ENCODE peak calls at places on chromosomes 13 and 19, in nine cellular contexts. W, I, Z, O, U, B, M, Y and Q are unnamed samples.

GRCh38 chr13:80239571-80240255 is 101.2 kb downstream of the SPRY2 start:
- DNase-seq in W (no peak), U (no peak), Y (no peak), O (no peak), Z (no peak), I (no peak), M (no peak), B (no peak), Q (no peak)

GRCh38 chr19:51686171-51686570 is 7.0 kb upstream of the SPACA6 start:
- DNase-seq in U (no peak), Y (no peak), W (no peak), B (no peak), M (no peak), I (no peak), O (no peak), Z (no peak), Q (no peak)

GRCh38 chr13:51303882-51304281 is 35.6 kb upstream of the SERPINE3 start:
- DNase-seq in W (no peak), U (no peak), O (no peak), Z (no peak), Y (no peak), M (no peak), I (no peak), B (no peak), Q (no peak)

GRCh38 chr13:99931462-99931861 is 40.1 kb downstream of the ZIC5 start:
- DNase-seq in M (no peak), B (no peak), I (no peak), Z (no peak), O (no peak), Y (no peak), U (no peak), W (no peak), Q (no peak)

GRCh38 chr13:112885782-112886268 is 83.2 kb upstream of the MCF2L start:
- DNase-seq in I (peak), U (peak), O (no peak), Z (peak), Y (no peak), W (peak), B (no peak), M (peak), Q (no peak)

GRCh38 chr13:99269627-99270252 is 11.6 kb upstream of the GPR18 start:
- DNase-seq in Y (peak), I (peak), O (peak), M (no peak), Z (peak), B (peak), U (no peak), W (no peak), Q (no peak)

GRCh38 chr19:35342430-35342829 is 5.3 kb upstream of the FFAR1 start:
- DNase-seq in I (peak), M (peak), Y (no peak), Z (no peak), O (no peak), B (no peak), W (no peak), U (no peak), Q (no peak)

GRCh38 chr13:83340170-83340569 is 542.1 kb downstream of the SLITRK1 start:
- DNase-seq in W (no peak), O (no peak), B (no peak), M (no peak), U (no peak), I (no peak), Y (no peak), Z (no peak), Q (no peak)

GRCh38 chr13:30725331-30726085 is 9.8 kb upstream of the ALOX5AP start:
- DNase-seq in M (no peak), Z (no peak), W (no peak), I (peak), Y (no peak), U (no peak), B (no peak), O (no peak), Q (no peak)

GRCh38 chr13:48892311-48892710 is 83.4 kb upstream of the FNDC3A start:
- DNase-seq in B (no peak), I (no peak), M (no peak), W (no peak), O (no peak), Y (peak), Z (peak), U (no peak), Q (no peak)

GRCh38 chr13:71644579-71644978 is 222.4 kb downstream of the DACH1 start:
- DNase-seq in M (no peak), W (no peak), O (no peak), I (no peak), Z (no peak), B (no peak), U (no peak), Y (no peak), Q (no peak)

GRCh38 chr13:69857188-69857821 is 250.3 kb upstream of the ATXN8OS start:
- DNase-seq in O (no peak), B (peak), I (no peak), Y (peak), M (no peak), U (no peak), W (no peak), Z (peak), Q (no peak)

GRCh38 chr19:44615529-44616247 is 2.3 kb downstream of the IGSF23 start:
- DNase-seq in M (no peak), W (no peak), O (no peak), Y (no peak), U (no peak), Z (no peak), B (no peak), I (no peak), Q (no peak)

DNA sequence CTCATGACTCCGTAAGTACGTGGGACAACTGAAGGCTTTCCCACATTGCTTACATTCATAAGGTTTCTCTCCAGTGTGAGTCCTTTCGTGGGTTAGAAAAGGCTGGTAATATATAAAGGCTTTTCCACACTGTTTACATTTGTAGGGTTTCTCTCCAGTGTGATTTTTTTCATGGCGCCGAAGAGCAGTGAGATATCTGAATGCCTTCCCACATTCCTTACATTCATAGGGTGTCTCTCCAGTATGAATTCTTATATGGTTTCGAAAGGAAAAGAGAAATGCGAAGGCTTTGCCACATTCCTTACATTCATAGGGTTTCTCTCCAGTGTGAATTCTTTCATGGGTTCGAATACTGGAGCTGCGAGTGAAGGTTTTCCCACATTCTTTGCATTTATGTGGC is 29.5 kb downstream of the ZNF490 start:
- DNase-seq in B (no peak), I (no peak), Z (no peak), Y (no peak), M (no peak), O (no peak), W (no peak), U (no peak), Q (no peak)
- H3K27ac ChIP-seq in B (no peak), I (no peak), Z (no peak), Y (no peak), M (peak), O (no peak), W (no peak), U (no peak), Q (no peak)

GRCh38 chr19:56759531-56759930 is 81.0 kb downstream of the PEG3 start:
- DNase-seq in M (no peak), I (no peak), O (no peak), Z (no peak), U (no peak), Y (no peak), B (no peak), W (no peak), Q (no peak)

GRCh38 chr19:56769650-56770049 is 70.9 kb downstream of the PEG3 start:
- DNase-seq in U (no peak), W (no peak), I (no peak), O (no peak), B (no peak), Z (no peak), Y (no peak), M (no peak), Q (no peak)

GRCh38 chr19:56760842-56761241 is 79.7 kb downstream of the PEG3 start:
- DNase-seq in I (no peak), Y (no peak), Z (no peak), U (no peak), M (no peak), W (no peak), B (no peak), O (no peak), Q (no peak)

GRCh38 chr19:56765107-56765506 is 75.4 kb downstream of the PEG3 start:
- DNase-seq in Y (peak), I (peak), O (no peak), B (no peak), M (peak), W (peak), U (peak), Z (no peak), Q (peak)

GRCh38 chr19:56764296-56764695 is 76.2 kb downstream of the PEG3 start:
- DNase-seq in Z (no peak), B (no peak), M (no peak), U (no peak), W (no peak), I (no peak), Y (no peak), O (no peak), Q (no peak)
- H3K27ac ChIP-seq in Z (no peak), B (no peak), M (no peak), U (no peak), W (no peak), I (no peak), Y (no peak), O (no peak), Q (no peak)

DNA sequence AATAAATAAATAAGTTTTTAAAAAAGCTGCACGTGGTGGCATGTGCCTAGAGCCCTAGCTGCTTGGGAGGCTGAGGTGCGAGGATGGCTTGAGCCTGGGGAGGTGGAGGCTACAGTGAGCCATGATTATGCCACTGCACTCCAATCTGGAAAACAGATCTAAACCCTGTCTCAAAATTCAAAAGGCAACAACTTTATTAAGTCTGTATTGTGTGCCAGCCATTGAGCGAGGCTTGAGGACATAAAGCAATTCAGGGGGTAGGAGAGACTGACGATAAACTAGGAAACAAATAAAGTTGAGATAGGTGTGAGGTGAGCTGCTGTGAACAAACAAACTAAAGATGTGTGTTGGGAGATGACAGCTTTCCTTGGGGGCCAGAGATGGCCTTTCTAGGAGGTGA is 8.7 kb downstream of the CELF5 start:
- DNase-seq in I (no peak), B (no peak), Z (no peak), Y (no peak), U (no peak), M (no peak), W (no peak), O (no peak), Q (no peak)
- H3K27ac ChIP-seq in I (no peak), B (no peak), Z (no peak), Y (no peak), U (no peak), M (no peak), W (no peak), O (no peak), Q (no peak)

GRCh38 chr19:49875801-49876421 is 1.2 kb downstream of the AKT1S1 start:
- DNase-seq in O (peak), M (peak), I (peak), Y (peak), U (peak), Z (no peak), W (peak), B (peak), Q (no peak)

GRCh38 chr19:49874503-49875157 is 2.5 kb downstream of the AKT1S1 start:
- DNase-seq in M (no peak), Y (no peak), O (no peak), W (no peak), Z (no peak), B (no peak), I (no peak), U (peak), Q (no peak)

GRCh38 chr19:49873834-49874233 is 3.3 kb downstream of the AKT1S1 start:
- DNase-seq in B (no peak), Y (no peak), O (no peak), W (no peak), U (peak), M (no peak), I (no peak), Z (no peak), Q (no peak)

GRCh38 chr19:49876422-49877019 is 634 bp downstream of the AKT1S1 start:
- DNase-seq in M (peak), B (peak), Z (peak), I (peak), W (peak), U (peak), Y (peak), O (peak), Q (peak)

GRCh38 chr19:49875177-49875576 is 2.0 kb downstream of the AKT1S1 start:
- DNase-seq in B (no peak), U (no peak), Z (no peak), W (no peak), I (no peak), O (no peak), M (no peak), Y (no peak), Q (no peak)
- H3K27ac ChIP-seq in B (peak), U (peak), Z (peak), W (peak), I (peak), O (no peak), M (peak), Y (no peak), Q (no peak)

DNA sequence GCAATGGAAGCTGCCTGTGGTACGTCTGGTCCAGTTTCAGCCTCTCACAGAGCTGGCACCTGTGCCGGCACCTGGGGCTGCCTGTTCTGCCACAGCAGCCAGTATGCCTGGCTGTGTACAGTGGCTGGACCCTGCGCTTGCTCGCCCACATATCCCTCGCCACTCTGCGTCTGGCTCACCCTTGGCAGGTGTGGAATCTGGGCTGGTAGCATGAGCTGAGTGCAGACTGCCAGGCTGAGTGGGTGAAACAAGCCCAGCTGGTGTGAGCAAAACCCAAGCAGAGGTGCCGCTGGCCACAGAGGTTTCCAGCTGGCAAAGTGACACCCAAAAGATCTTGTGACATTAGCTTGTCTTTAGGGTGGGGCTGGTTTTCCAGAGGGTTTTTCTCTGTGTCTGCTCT is 80.7 kb downstream of the ING1 start:
- DNase-seq in I (no peak), O (no peak), Z (no peak), W (no peak), M (no peak), B (no peak), U (no peak), Y (no peak), Q (no peak)
- H3K27ac ChIP-seq in I (no peak), O (no peak), Z (no peak), W (no peak), M (no peak), B (no peak), U (no peak), Y (no peak), Q (no peak)

GRCh38 chr19:54180691-54181091 is 7.7 kb upstream of the TMC4 start:
- DNase-seq in Y (no peak), O (no peak), M (no peak), I (no peak), W (no peak), U (no peak), B (no peak), Z (no peak), Q (no peak)

GRCh38 chr19:54179921-54180452 is 7.0 kb upstream of the TMC4 start:
- DNase-seq in B (no peak), W (no peak), Z (peak), U (no peak), Y (no peak), M (no peak), O (no peak), I (no peak), Q (peak)

GRCh38 chr19:54186934-54187381 is 2.4 kb downstream of the MBOAT7 start:
- DNase-seq in M (no peak), W (no peak), O (no peak), I (no peak), Y (no peak), B (no peak), U (peak), Z (no peak), Q (no peak)

GRCh38 chr19:54186351-54186750 is 3.0 kb downstream of the MBOAT7 start:
- DNase-seq in M (no peak), U (no peak), W (no peak), Y (no peak), B (no peak), I (no peak), Z (no peak), O (no peak), Q (no peak)

DNA sequence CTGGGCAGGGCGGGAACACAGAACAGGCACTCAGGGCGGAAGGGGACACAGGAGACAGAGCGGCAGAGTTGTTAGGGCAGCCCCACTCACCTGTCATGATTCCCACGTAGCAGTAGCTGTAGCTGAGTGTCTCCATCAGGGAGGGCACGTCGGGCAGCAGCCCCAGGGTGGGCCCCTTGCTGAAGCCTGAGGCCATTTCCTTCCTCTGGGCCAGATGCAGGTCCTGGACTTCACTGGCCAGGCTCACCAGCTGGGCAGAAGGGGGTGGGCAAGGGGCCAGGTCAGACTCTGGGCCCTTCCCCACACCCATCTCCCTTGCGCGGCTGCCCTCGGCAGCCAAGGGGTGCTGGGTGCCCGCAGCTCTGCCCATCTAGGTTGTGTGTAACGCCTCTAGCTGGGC is 5.9 kb downstream of the MBOAT7 start:
- DNase-seq in I (no peak), Y (no peak), W (no peak), Z (no peak), B (no peak), U (no peak), O (no peak), M (no peak), Q (no peak)
- H3K27ac ChIP-seq in I (no peak), Y (no peak), W (no peak), Z (no peak), B (no peak), U (no peak), O (no peak), M (no peak), Q (no peak)

DNA sequence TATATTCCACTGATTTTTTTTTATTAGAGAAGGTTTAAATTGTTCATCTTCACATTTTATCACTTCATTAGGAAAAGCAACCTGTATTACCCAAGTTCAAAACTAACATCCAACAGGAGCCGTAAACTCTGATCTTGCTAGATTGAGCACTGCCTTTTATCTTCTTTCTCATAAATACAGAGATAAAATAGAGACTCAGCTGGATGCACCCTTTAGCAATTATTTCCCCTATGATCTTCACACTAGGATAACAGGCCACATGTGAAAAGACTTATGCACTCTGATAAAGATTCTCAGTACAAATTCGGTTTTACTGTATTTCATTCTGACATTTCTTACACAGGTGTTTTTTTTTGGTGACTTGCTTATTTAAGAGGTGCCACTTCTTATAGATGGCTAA is 2438.2 kb upstream of the PCDH20 start:
- DNase-seq in M (no peak), U (no peak), Z (no peak), Y (no peak), W (no peak), I (no peak), B (no peak), O (no peak), Q (no peak)
- H3K27ac ChIP-seq in M (no peak), U (no peak), Z (no peak), Y (no peak), W (no peak), I (no peak), B (no peak), O (no peak), Q (no peak)